ENCODE peak calls at places on chromosomes 1 and 21, in six cellular contexts. Y is stromal cell of bone marrow, L is NCI-H345, P is hippocampal formation, O is NCI-H2029 treated with DMSO at 0.1 percent for 48 hours, J is NT2/D1. E is an unnamed sample.

GRCh38 chr1:55128418-55128817 is 86.7 kb downstream of the USP24 start:
- DNase-seq in L (no peak), O (no peak), J (no peak), P (no peak), Y (no peak), E (no peak)

GRCh38 chr1:191851799-191852595 is 306.3 kb upstream of the RGS18 start:
- DNase-seq in L (no peak), O (no peak), Y (no peak), J (no peak), P (no peak), E (no peak)

GRCh38 chr1:232657426-232657825 is 27.5 kb upstream of the SIPA1L2 start:
- DNase-seq in J (no peak), Y (no peak), O (no peak), L (no peak), P (no peak), E (no peak)

GRCh38 chr1:204623365-204623893 is 62.1 kb downstream of the LRRN2 start:
- DNase-seq in J (no peak), P (no peak), Y (peak), L (no peak), O (no peak), E (no peak)

GRCh38 chr1:175548774-175549173 is 194.6 kb downstream of the TNR start:
- DNase-seq in J (no peak), O (no peak), P (no peak), Y (no peak), L (no peak), E (no peak)

GRCh38 chr21:42624936-42625335 is 28.5 kb upstream of the PDE9A start:
- DNase-seq in O (no peak), Y (no peak), J (no peak), P (no peak), L (no peak), E (no peak)

GRCh38 chr1:92759361-92759760 is 25.5 kb downstream of the EVI5 start:
- DNase-seq in P (no peak), L (no peak), Y (peak), O (no peak), J (no peak), E (no peak)

GRCh38 chr1:19465123-19465522 is 20.2 kb downstream of the CAPZB start:
- DNase-seq in Y (peak), P (no peak), L (no peak), J (no peak), O (no peak), E (no peak)

GRCh38 chr21:41393876-41394465 is 32.1 kb upstream of the MX1 start:
- DNase-seq in P (no peak), J (no peak), L (no peak), O (no peak), Y (no peak), E (no peak)

GRCh38 chr1:112083487-112083886 is 94.0 kb upstream of the KCND3 start:
- DNase-seq in L (no peak), P (no peak), J (peak), Y (peak), O (no peak), E (no peak)

GRCh38 chr1:232367293-232367692 is 262.6 kb downstream of the SIPA1L2 start:
- DNase-seq in L (no peak), P (no peak), Y (no peak), O (no peak), J (no peak), E (peak)

GRCh38 chr1:206457408-206457807 is 12.9 kb upstream of the IKBKE start:
- DNase-seq in O (no peak), Y (no peak), L (no peak), J (no peak), P (no peak), E (no peak)

GRCh38 chr1:229111703-229112319 is 159.1 kb upstream of the RAB4A start:
- DNase-seq in Y (no peak), O (no peak), L (no peak), J (no peak), P (no peak), E (no peak)

GRCh38 chr1:167057297-167057688 is 32.9 kb downstream of the GPA33 start:
- DNase-seq in P (peak), O (peak), L (peak), Y (no peak), J (peak), E (no peak)

GRCh38 chr1:216627252-216627651 is 96.0 kb downstream of the ESRRG start:
- DNase-seq in Y (no peak), P (no peak), L (no peak), O (no peak), J (no peak), E (no peak)

GRCh38 chr1:119647734-119648619 is at the start of gene ZNF697:
- DNase-seq in P (peak), Y (peak), O (peak), J (peak), L (peak), E (no peak)

GRCh38 chr21:35857082-35857481 is 203.2 kb downstream of the SETD4 start:
- DNase-seq in Y (no peak), O (no peak), L (no peak), P (no peak), J (no peak), E (no peak)

GRCh38 chr1:111481387-111482221 is 7.8 kb downstream of the C1orf162 start:
- DNase-seq in O (peak), J (peak), L (peak), P (peak), Y (peak), E (peak)

GRCh38 chr1:54547601-54548388 is at the start of gene ACOT11:
- DNase-seq in J (no peak), Y (no peak), L (no peak), O (peak), P (peak), E (no peak)

GRCh38 chr1:79568411-79568810 is 561.9 kb upstream of the ADGRL4 start:
- DNase-seq in L (no peak), P (no peak), O (no peak), J (no peak), Y (no peak), E (no peak)

GRCh38 chr21:42578034-42578433 is 64.4 kb downstream of the SLC37A1 start:
- DNase-seq in L (no peak), O (no peak), P (no peak), J (no peak), Y (no peak), E (no peak)

GRCh38 chr1:1206376-1207253 is at the start of gene TNFRSF18:
- DNase-seq in J (no peak), O (no peak), L (peak), P (no peak), Y (no peak), E (no peak)

GRCh38 chr1:88800382-88801051 is 90.8 kb downstream of the GTF2B start:
- DNase-seq in Y (peak), O (no peak), J (no peak), P (no peak), L (no peak), E (no peak)

GRCh38 chr1:15848143-15848928 is 829 bp downstream of the SPEN start:
- DNase-seq in P (no peak), Y (no peak), L (peak), J (no peak), O (no peak), E (no peak)

GRCh38 chr21:37341254-37341960 is 25.2 kb upstream of the DYRK1A start:
- DNase-seq in O (no peak), L (no peak), J (no peak), Y (no peak), P (no peak), E (no peak)

GRCh38 chr1:27637052-27637451 is 2.1 kb upstream of the FGR start:
- DNase-seq in L (no peak), Y (no peak), P (no peak), J (no peak), O (no peak), E (no peak)

GRCh38 chr1:42125552-42125951 is 27.7 kb upstream of the GUCA2B start:
- DNase-seq in O (no peak), P (no peak), Y (no peak), L (no peak), J (no peak), E (no peak)

GRCh38 chr1:182473553-182473952 is 23.6 kb downstream of the RGSL1 start:
- DNase-seq in O (no peak), P (no peak), Y (no peak), J (no peak), L (no peak), E (no peak)

GRCh38 chr1:156025873-156026272 is 5.1 kb upstream of the SSR2 start:
- DNase-seq in L (peak), P (no peak), Y (peak), J (peak), O (no peak), E (peak)

GRCh38 chr21:46455575-46456385 is 2.9 kb upstream of the DIP2A start:
- DNase-seq in J (no peak), L (no peak), O (no peak), Y (peak), P (peak), E (no peak)

GRCh38 chr1:235142991-235143390 is 14.4 kb upstream of the TOMM20 start:
- DNase-seq in P (no peak), Y (no peak), O (no peak), J (no peak), L (no peak), E (no peak)

GRCh38 chr1:26287033-26287711 is 7.3 kb downstream of the SH3BGRL3 start:
- DNase-seq in L (no peak), Y (no peak), J (no peak), O (no peak), P (no peak), E (no peak)

GRCh38 chr1:26132128-26132824 is 20.7 kb downstream of the PDIK1L start:
- DNase-seq in O (no peak), P (no peak), Y (no peak), J (no peak), L (no peak), E (no peak)

E was measured in iPS DF 6.9.